ENCODE peak calls at places on chromosomes 4 and X, in seven cellular contexts. F, I, E, G, R, U and M are unnamed samples.

GRCh38 chrX:111168314-111168713 is 72.3 kb downstream of the PAK3 start:
- DNase-seq in F (no peak), E (no peak), U (no peak), R (no peak), I (no peak), G (no peak), M (no peak)

GRCh38 chrX:22246620-22247019 is 26.1 kb upstream of the CBLL2 start:
- DNase-seq in G (no peak), U (no peak), F (no peak), R (no peak), E (no peak), I (no peak), M (no peak)

GRCh38 chrX:154096140-154097002 is 1.1 kb downstream of the MECP2 start:
- DNase-seq in R (no peak), E (no peak), U (no peak), G (no peak), I (no peak), F (peak; percentile 20), M (no peak)

GRCh38 chr4:92182006-92182735 is 121.6 kb upstream of the GRID2 start:
- DNase-seq in G (no peak), I (no peak), U (no peak), R (peak; percentile 61), E (no peak), F (no peak), M (no peak)

GRCh38 chr4:165385124-165385523 is 6.3 kb downstream of the CPE start:
- DNase-seq in U (no peak), F (no peak), G (no peak), E (no peak), I (no peak), R (no peak), M (no peak)

GRCh38 chrX:107659768-107660167 is 31.5 kb downstream of the PRPS1 start:
- DNase-seq in E (peak; percentile 55), R (no peak), I (no peak), U (no peak), F (no peak), G (no peak), M (no peak)

GRCh38 chr4:26871611-26872010 is 11.0 kb downstream of the STIM2 start:
- DNase-seq in E (no peak), R (no peak), F (no peak), I (no peak), G (no peak), U (no peak), M (no peak)

GRCh38 chr4:112185740-112186670 is 40.8 kb downstream of the FAM241A start:
- DNase-seq in E (no peak), U (no peak), G (peak; percentile 41), R (no peak), I (no peak), F (no peak), M (no peak)

GRCh38 chrX:129661369-129661768 is 6.6 kb upstream of the APLN start:
- DNase-seq in F (no peak), I (no peak), G (no peak), U (no peak), R (no peak), E (no peak), M (no peak)

GRCh38 chr4:56757270-56757746 is 64.2 kb downstream of the SPINK2 start:
- DNase-seq in F (no peak), U (no peak), I (no peak), E (no peak), R (peak; percentile 88), G (peak; percentile 23), M (peak; percentile 55)

GRCh38 chr4:38387348-38387747 is 276.7 kb upstream of the KLF3 start:
- DNase-seq in E (peak; percentile 86), U (peak; percentile 91), G (peak; percentile 90), I (no peak), R (peak; percentile 81), F (peak; percentile 86), M (peak; percentile 48)

GRCh38 chr4:60378010-60378409 is 822.1 kb upstream of the ADGRL3 start:
- DNase-seq in R (no peak), F (no peak), G (no peak), E (no peak), U (no peak), I (no peak), M (no peak)

GRCh38 chrX:149845385-149845784 is 35.6 kb upstream of the MAGEA8 start:
- DNase-seq in I (no peak), E (no peak), R (no peak), F (no peak), U (no peak), G (no peak), M (no peak)

GRCh38 chr4:10160280-10160856 is 43.8 kb upstream of the WDR1 start:
- DNase-seq in E (no peak), U (no peak), I (peak; percentile 31), G (no peak), F (no peak), R (no peak), M (no peak)

GRCh38 chr4:8070751-8071718 is 87.6 kb downstream of the ABLIM2 start:
- DNase-seq in R (no peak), E (no peak), I (no peak), F (no peak), U (no peak), G (no peak), M (no peak)

GRCh38 chrX:11205796-11206195 is 87.4 kb upstream of the AMELX start:
- DNase-seq in E (no peak), R (no peak), U (no peak), I (no peak), F (no peak), G (no peak), M (no peak)

GRCh38 chrX:134419784-134420183 is 40.2 kb upstream of the HPRT1 start:
- DNase-seq in I (no peak), E (no peak), F (no peak), U (no peak), G (no peak), R (no peak), M (no peak)

GRCh38 chr4:107736924-107737448 is 17.0 kb upstream of the PAPSS1 start:
- DNase-seq in I (peak; percentile 44), G (no peak), R (no peak), E (peak; percentile 25), F (no peak), U (peak; percentile 66), M (peak; percentile 19)

GRCh38 chrX:9988762-9989161 is 21.6 kb downstream of the CLDN34 start:
- DNase-seq in I (no peak), G (no peak), F (no peak), E (no peak), U (no peak), R (no peak), M (no peak)

DNA sequence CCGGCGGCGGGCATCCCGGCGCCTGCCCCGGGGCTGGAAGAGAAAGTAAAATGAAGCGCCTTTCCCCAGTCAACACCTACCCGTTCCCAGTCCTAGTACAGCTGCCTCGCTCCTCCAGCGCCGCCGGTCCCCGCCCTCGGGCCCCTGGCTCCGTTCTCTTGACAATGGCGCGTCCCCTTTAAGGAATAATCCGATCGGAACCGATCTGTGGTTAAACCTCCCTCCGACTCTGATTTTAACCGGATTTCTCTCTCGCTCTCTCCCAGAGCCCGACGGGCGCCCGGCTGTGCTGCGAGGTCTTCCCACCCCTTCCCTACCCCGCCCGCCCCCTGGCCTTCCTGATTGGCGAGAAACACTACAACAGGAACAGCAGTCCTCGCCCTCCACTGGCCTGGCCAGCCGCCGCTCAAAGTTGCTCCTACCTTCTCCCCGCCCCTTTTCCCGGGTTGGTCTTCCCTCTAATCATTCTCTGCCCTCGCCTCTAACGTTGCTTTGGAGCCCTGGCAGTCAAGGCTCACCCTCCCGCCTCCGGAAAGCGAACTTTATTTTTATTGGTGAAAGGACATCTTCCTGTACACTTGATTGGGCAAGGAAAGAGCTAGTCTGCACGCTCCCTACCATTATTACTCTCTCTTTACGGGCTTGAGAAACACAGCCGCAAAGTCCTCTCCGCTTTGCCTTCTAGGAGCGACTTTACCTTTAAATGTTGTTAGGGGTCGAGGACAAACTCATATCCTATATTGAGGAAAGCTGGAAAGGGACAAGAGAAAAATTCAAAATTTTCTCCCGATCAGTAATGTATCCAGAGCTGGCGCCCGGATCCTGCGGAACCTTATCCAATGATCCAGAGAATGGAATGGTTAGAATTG is at the start of gene FRYL:
- DNase-seq in I (peak; percentile 99), E (peak; percentile 100), G (peak; percentile 100), F (peak; percentile 100), U (peak; percentile 100), R (peak; percentile 100), M (peak; percentile 100)
- TF ChIP-seq POLR2A in I (peak; percentile 75), E (peak; percentile 84), G (peak; percentile 68), F (peak; percentile 80), U (peak; percentile 76), R (peak; percentile 64), M (peak; percentile 77)

GRCh38 chr4:4395849-4396627 is 9.1 kb downstream of the NSG1 start:
- DNase-seq in U (no peak), F (no peak), E (no peak), R (no peak), G (no peak), I (no peak), M (no peak)
- H3K4me3 ChIP-seq in U (no peak overlapping the region), F (no peak overlapping the region), E (no peak overlapping the region), R (no peak overlapping the region), G (no peak overlapping the region), I (no peak overlapping the region), M (no peak overlapping the region)

GRCh38 chrX:54184474-54184873 is 1.4 kb upstream of the FAM120C start:
- DNase-seq in I (no peak), F (no peak), R (no peak), E (no peak), G (no peak), U (no peak), M (no peak)

GRCh38 chrX:54182864-54183613 is at the start of gene FAM120C:
- DNase-seq in R (peak; percentile 84), U (peak; percentile 69), I (peak; percentile 56), E (peak; percentile 68), F (peak; percentile 68), G (peak; percentile 49), M (peak; percentile 68)

GRCh38 chrX:54180403-54180802 is 2.7 kb downstream of the FAM120C start:
- DNase-seq in F (no peak), E (no peak), G (no peak), U (no peak), I (no peak), R (no peak), M (no peak)

GRCh38 chrX:54181196-54181953 is 1.7 kb downstream of the FAM120C start:
- DNase-seq in G (no peak), R (no peak), F (no peak), I (no peak), E (no peak), U (no peak), M (no peak)

DNA sequence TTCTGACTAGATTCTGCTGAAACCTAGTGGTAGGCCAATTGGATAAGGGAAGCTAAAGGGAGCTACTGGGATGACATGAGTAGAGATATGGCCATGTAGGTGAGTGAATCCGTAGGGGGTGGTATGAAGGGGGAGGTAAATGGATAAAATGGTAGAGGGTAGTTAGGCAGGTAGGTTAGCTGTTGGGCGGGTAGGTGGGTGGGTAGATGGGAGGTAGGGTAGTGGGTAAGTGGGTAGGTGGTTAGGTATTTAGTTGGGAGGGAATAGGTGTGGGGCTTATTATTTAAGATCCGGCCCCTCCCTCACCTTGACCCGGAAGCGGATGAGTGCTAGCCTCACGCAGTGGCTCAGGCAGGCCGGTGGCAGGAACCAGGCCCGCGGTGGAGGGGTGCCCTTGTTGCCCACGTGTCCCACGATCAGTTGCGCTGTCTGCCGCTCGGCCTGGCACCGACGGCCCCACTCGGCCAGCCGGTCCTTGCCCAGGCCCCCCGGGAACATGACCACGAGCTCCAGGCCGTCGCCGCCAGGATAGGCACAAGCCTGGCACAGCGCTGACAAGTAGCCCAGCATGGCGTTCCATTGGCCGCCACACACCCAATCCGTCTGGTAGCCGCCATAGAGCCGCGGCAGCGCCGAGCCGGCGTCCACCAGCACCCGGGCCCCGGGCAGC is 725 bp downstream of the FAM120C start:
- DNase-seq in R (peak; percentile 82), I (peak; percentile 27), F (peak; percentile 62), G (peak; percentile 78), U (peak; percentile 79), E (peak; percentile 68), M (peak; percentile 70)
- TF ChIP-seq POLR2A in R (no peak), I (peak; percentile 50), F (no peak), G (no peak), U (peak; percentile 40), E (peak; percentile 56), M (no peak)

GRCh38 chr4:144644368-144645101 is 1.4 kb upstream of the HHIP start:
- DNase-seq in U (no peak), E (no peak), F (no peak), I (no peak), G (no peak), R (no peak), M (no peak)
- H3K4me3 ChIP-seq in U (no peak overlapping the region), E (no peak overlapping the region), F (no peak overlapping the region), I (no peak overlapping the region), G (no peak overlapping the region), R (no peak overlapping the region), M (no peak overlapping the region)